ENCODE peak calls at places on chromosomes 4 and X, in four cellular contexts. V is epithelial cell of esophagus, B is Caco-2, T is left lung. W is an unnamed sample.

GRCh38 chr4:151599876-151600275 is 160.9 kb downstream of the GATB start:
- DNase-seq in T (no peak), B (no peak), V (peak), W (no peak)

GRCh38 chr4:98955229-98955628 is 26.3 kb upstream of the EIF4E start:
- DNase-seq in B (no peak), T (no peak), V (no peak), W (no peak)

GRCh38 chrX:151694121-151694520 is 1.1 kb upstream of the PRRG3 start:
- DNase-seq in B (no peak), V (no peak), T (no peak), W (no peak)

GRCh38 chr4:41514765-41515481 is 23.0 kb upstream of the LIMCH1 start:
- DNase-seq in T (no peak), V (no peak), B (no peak), W (no peak)

GRCh38 chr4:82900016-82900334 is 560 bp upstream of the THAP9 start:
- DNase-seq in V (peak), T (no peak), B (no peak), W (no peak)

GRCh38 chr4:35124116-35124515 is 1120.2 kb downstream of the ARAP2 start:
- DNase-seq in V (no peak), T (no peak), B (no peak), W (no peak)

GRCh38 chr4:5461477-5461876 is 246.9 kb downstream of the EVC2 start:
- DNase-seq in T (no peak), V (no peak), B (no peak), W (no peak)

GRCh38 chr4:139419388-139419914 is 34.5 kb upstream of the RAB33B start:
- DNase-seq in B (no peak), T (no peak), V (peak), W (no peak)

GRCh38 chr4:19030048-19030447 is 1008.5 kb upstream of the LCORL start:
- DNase-seq in V (no peak), T (no peak), B (peak), W (no peak)

GRCh38 chr4:81635747-81636146 is 164.0 kb upstream of the RASGEF1B start:
- DNase-seq in T (no peak), V (peak), B (peak), W (peak)

GRCh38 chrX:49995021-49995731 is 72.8 kb downstream of the CLCN5 start:
- DNase-seq in B (peak), V (peak), T (no peak), W (no peak)

GRCh38 chrX:155061770-155062169 is 9.2 kb downstream of the CMC4 start:
- DNase-seq in V (no peak), B (no peak), T (no peak), W (no peak)

GRCh38 chrX:13652256-13653021 is 502 bp upstream of the TCEANC start:
- DNase-seq in V (peak), B (no peak), T (no peak), W (no peak)

GRCh38 chr4:150244600-150244999 is 166.4 kb downstream of the DCLK2 start:
- DNase-seq in T (no peak), B (no peak), V (no peak), W (no peak)

GRCh38 chrX:42290608-42291007 is 367.3 kb upstream of the CASK start:
- DNase-seq in B (no peak), T (no peak), V (peak), W (no peak)

GRCh38 chr4:153887217-153887616 is 98.3 kb upstream of the SFRP2 start:
- DNase-seq in T (no peak), V (no peak), B (no peak), W (no peak)

GRCh38 chr4:154189346-154189745 is 302.3 kb downstream of the DCHS2 start:
- DNase-seq in B (no peak), T (no peak), V (no peak), W (no peak)

GRCh38 chr4:16492872-16493271 is 266.6 kb upstream of the TAPT1 start:
- DNase-seq in T (no peak), V (no peak), B (no peak), W (no peak)

GRCh38 chr4:165207016-165207430 is 338 bp upstream of the KLHL2 start:
- DNase-seq in T (no peak), B (peak), V (peak), W (no peak)

GRCh38 chrX:106612403-106612789 is 618 bp downstream of the RADX start:
- DNase-seq in B (no peak), T (no peak), V (peak), W (no peak)

GRCh38 chr4:63921561-63921960 is 487.7 kb downstream of the TECRL start:
- DNase-seq in B (no peak), V (no peak), T (no peak), W (no peak)

GRCh38 chrX:87583679-87584078 is 66.1 kb downstream of the KLHL4 start:
- DNase-seq in B (no peak), V (peak), T (no peak), W (no peak)

GRCh38 chrX:77398341-77398740 is 48.8 kb upstream of the FGF16 start:
- DNase-seq in B (no peak), T (no peak), V (no peak), W (no peak)

GRCh38 chr4:83108101-83108861 is 6.2 kb downstream of the PLAC8 start:
- DNase-seq in B (no peak), V (no peak), T (no peak), W (no peak)

GRCh38 chr4:2290488-2290887 is 28.6 kb upstream of the MXD4 start:
- DNase-seq in B (no peak), V (no peak), T (peak), W (no peak)

GRCh38 chr4:3199661-3200422 is 49.1 kb upstream of the MSANTD1 start:
- DNase-seq in T (no peak), V (no peak), B (no peak), W (no peak)

GRCh38 chrX:24672701-24673190 is 21.0 kb upstream of the POLA1 start:
- DNase-seq in V (no peak), T (no peak), B (peak), W (no peak)

GRCh38 chr4:92101609-92102231 is 202.0 kb upstream of the GRID2 start:
- DNase-seq in T (no peak), V (peak), B (no peak), W (no peak)

GRCh38 chr4:182297659-182298058 is 54.5 kb downstream of the TENM3 start:
- DNase-seq in B (no peak), V (peak), T (no peak), W (no peak)

GRCh38 chrX:1535241-1536041 is 1.5 kb downstream of the P2RY8 start:
- DNase-seq in V (no peak), T (no peak), B (no peak), W (peak)

GRCh38 chr4:56976283-56976877 is 1.0 kb downstream of the NOA1 start:
- DNase-seq in B (no peak), T (no peak), V (peak), W (no peak)

GRCh38 chr4:101103381-101104142 is 243.8 kb downstream of the PPP3CA start:
- DNase-seq in V (no peak), T (no peak), B (no peak), W (no peak)

GRCh38 chrX:136768469-136769084 is 12.2 kb downstream of the ARHGEF6 start:
- DNase-seq in V (peak), B (no peak), T (no peak), W (no peak)
- TF ChIP-seq CTCF in V (no peak), B (no peak), T (no peak), W (no peak)

GRCh38 chr4:8087921-8088495 is 70.6 kb downstream of the ABLIM2 start:
- DNase-seq in T (peak), V (no peak), B (no peak), W (no peak)

GRCh38 chr4:8084031-8084660 is 74.5 kb downstream of the ABLIM2 start:
- DNase-seq in V (no peak), B (no peak), T (peak), W (no peak)

GRCh38 chr4:8084712-8085490 is 73.7 kb downstream of the ABLIM2 start:
- DNase-seq in T (peak), B (no peak), V (no peak), W (no peak)

GRCh38 chr4:8086751-8087445 is 71.7 kb downstream of the ABLIM2 start:
- DNase-seq in V (no peak), T (peak), B (no peak), W (no peak)

DNA sequence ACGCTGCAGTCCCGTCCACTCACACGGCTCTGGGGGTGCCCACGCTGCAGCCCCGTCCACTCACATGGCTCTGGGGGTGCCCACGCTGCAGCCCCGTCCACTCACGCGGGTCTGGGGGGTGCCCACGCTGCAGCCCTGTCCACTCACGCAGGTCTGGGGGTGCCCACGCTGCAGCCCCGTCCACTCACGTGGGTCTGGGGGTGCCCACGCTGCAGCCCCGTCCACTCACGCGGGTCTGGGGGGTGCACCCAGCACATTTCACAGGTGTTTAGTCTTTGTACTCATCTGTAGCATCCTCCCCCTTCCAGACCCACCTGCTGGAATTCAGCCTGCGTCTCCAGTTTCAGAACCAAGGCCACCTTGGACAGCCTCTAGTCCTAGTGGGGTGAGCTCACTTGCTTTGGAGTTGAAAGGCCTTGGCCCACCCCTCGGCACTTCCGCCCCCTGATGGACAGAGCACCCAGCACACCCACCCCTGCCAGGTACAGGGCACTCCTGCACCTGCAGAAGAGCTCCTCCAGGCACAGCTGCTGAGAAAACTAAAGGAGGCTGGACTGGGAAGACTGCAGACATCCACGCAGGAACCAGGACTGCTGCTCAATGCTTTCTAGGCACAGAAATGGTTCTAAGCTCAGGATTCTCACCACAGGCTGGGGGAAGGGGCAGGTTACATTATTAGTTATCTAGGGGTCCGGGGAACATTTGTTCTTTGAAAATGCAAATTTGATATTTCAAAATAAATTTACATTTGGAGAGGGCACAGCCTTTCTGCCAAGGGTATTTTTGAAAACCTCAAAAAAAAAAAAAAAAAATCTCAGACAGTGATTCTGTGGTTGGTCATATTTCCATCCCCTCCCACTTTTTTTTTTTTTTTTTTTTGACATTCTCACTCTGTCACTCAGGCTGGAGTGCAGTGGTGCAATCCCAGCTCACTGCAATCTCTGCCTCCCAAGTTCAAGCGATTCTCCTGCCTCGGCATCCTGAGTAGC is 72.8 kb downstream of the ABLIM2 start:
- DNase-seq in T (peak), V (no peak), B (no peak), W (no peak)
- TF ChIP-seq CTCF in T (no peak), V (no peak), B (no peak), W (no peak)

DNA sequence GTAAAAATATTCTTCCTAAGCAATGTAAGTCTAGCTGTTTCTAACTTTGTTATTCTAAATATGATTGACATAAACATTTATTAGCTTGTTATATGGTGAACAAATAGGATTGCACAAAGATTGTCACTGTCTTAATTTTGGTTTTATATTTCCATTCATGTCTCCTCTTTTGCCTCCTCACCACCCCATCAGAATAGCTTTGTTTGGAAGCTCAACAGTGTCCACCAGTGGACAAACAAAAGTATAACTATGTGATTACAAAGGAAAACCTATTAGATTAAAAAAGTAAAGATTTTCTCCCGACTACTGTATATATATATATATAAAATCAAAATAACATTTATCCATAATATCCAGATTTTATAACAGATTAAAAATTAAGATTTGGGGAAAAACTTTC is 468.2 kb downstream of the ZIC3 start:
- DNase-seq in B (no peak), V (no peak), T (no peak), W (no peak)
- TF ChIP-seq CTCF in B (no peak), V (no peak), T (no peak), W (no peak)

DNA sequence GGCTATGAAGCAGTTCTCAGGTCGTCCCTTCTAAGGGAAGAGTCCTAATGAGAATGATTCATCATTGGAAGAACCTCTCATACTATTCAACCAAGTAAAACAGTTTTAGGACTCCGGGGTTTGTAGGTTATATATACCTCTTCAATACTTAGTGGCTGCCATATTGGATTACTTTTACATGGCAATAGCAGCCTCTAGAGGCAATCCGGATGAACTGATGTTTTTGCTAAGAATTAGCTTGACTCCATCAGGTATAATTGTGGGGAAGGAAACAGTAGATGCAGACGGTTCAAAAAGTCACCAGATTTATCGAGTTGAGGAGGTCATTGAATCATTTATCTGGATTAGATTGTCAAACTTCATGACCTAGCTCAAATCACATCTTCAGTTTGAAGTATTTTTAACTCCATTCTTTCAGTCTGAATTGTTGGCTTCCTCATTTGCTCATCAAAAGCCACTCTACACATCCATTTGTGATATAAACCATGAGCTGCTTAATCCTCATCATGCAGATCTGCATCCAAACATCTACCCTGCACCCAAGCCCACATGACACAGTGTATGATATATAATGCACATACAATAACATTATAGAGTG is 28.4 kb downstream of the GUCY1B1 start:
- DNase-seq in V (peak), B (no peak), T (no peak), W (no peak)
- TF ChIP-seq CTCF in V (peak), B (peak), T (peak), W (peak)

GRCh38 chrX:48468693-48469691 is 1.1 kb downstream of the SLC38A5 start:
- DNase-seq in V (no peak), B (no peak), T (no peak), W (no peak)
- TF ChIP-seq CTCF in V (no peak), B (no peak), T (no peak), W (no peak)

GRCh38 chrX:124938715-124939114 is 381.0 kb upstream of the TEX13C start:
- DNase-seq in T (no peak), B (no peak), V (no peak), W (no peak)

GRCh38 chrX:124940536-124940935 is 379.1 kb upstream of the TEX13C start:
- DNase-seq in T (no peak), V (no peak), B (no peak), W (no peak)
- TF ChIP-seq CTCF in T (no peak), V (no peak), B (no peak), W (no peak)

GRCh38 chr4:84401669-84402068 is 97.4 kb downstream of the NKX6-1 start:
- DNase-seq in T (no peak), V (no peak), B (no peak), W (no peak)
- TF ChIP-seq CTCF in T (no peak), V (no peak), B (no peak), W (no peak)

GRCh38 chr4:23660865-23661264 is 229.0 kb downstream of the PPARGC1A start:
- DNase-seq in T (no peak), B (no peak), V (no peak), W (no peak)
- TF ChIP-seq CTCF in T (no peak), B (no peak), V (no peak), W (no peak)

DNA sequence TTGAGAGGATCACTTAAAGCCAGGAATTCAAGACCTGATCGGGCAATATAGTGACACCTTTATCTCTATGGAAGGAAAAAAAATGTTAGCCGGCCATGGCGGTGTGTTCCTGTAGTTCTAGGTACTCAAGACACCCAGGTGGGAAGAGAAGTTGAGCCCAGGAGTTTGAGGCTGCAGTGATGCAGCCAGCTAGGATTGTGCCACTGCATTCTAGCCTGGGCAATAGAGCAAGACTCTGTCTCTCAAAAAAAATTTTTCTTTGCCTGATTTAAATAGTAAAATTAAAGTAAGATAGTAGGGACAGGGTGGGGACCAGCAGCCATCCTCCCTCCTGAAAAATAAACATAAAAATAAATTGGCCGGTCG is 16.9 kb upstream of the FAM47E start:
- DNase-seq in B (no peak), V (no peak), T (no peak), W (no peak)
- TF ChIP-seq CTCF in B (no peak), V (no peak), T (no peak), W (no peak)